ENCODE peak calls at places on chromosomes 7 and 10, in five cellular contexts. X, L, Y, T and H are unnamed samples.

GRCh38 chr7:107972986-107973385 is 30.0 kb downstream of the LAMB1 start:
- DNase-seq in T (no peak), L (no peak), Y (no peak), X (no peak), H (no peak)

GRCh38 chr7:128030999-128031681 is at the start of gene LRRC4:
- DNase-seq in T (no peak), L (no peak), Y (no peak), X (no peak), H (no peak)

GRCh38 chr7:80244206-80244956 is 109.8 kb downstream of the GNAI1 start:
- DNase-seq in L (no peak), X (no peak), Y (no peak), T (no peak), H (no peak)

GRCh38 chr10:90447836-90448235 is 410.0 kb downstream of the HTR7 start:
- DNase-seq in Y (no peak), T (no peak), X (no peak), L (no peak), H (no peak)

GRCh38 chr10:122815458-122815857 is 30.2 kb downstream of the CUZD1 start:
- DNase-seq in Y (no peak), T (no peak), L (no peak), X (no peak), H (no peak)

GRCh38 chr7:13467111-13467547 is 522.3 kb downstream of the ETV1 start:
- DNase-seq in X (no peak), Y (no peak), T (no peak), L (no peak), H (no peak)

GRCh38 chr10:93437946-93438795 is 44.0 kb downstream of the MYOF start:
- DNase-seq in X (no peak), T (no peak), Y (no peak), L (no peak), H (peak)

GRCh38 chr10:63236113-63236935 is 103.2 kb downstream of the NRBF2 start:
- DNase-seq in Y (peak), X (peak), L (peak), T (no peak), H (no peak)

GRCh38 chr10:22593644-22594043 is 120.7 kb downstream of the PIP4K2A start:
- DNase-seq in X (no peak), L (no peak), Y (no peak), T (no peak), H (no peak)

GRCh38 chr10:624312-624604 is 65.2 kb downstream of the DIP2C start:
- DNase-seq in L (no peak), T (no peak), X (no peak), Y (no peak), H (no peak)

GRCh38 chr7:52091101-52091500 is 774.5 kb upstream of the COBL start:
- DNase-seq in T (no peak), Y (no peak), L (no peak), X (no peak), H (no peak)

GRCh38 chr10:12364559-12364958 is 15.2 kb downstream of the CAMK1D start:
- DNase-seq in Y (no peak), L (no peak), X (no peak), T (no peak), H (no peak)

GRCh38 chr7:84705701-84706100 is 481.2 kb downstream of the SEMA3D start:
- DNase-seq in L (no peak), T (no peak), X (no peak), Y (no peak), H (no peak)

DNA sequence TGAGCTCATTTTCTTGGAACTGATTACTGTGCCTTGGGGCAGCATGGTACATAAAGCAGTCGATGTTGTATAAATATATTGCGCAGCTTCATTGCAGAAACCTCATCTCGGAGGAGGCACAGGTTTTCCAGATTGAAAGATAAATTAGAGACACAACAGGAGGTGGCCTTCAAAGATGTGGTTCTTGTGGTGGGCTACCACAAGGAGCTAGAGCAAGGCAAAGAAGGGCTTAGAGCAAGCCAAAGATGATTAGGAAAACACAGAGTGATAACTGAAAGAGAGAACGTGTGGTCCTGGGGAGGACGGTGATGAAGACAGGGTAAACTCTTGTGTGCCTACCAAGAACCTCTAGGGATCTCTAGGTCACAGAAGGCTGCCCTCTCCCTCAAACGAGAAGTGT is 169.2 kb upstream of the TNS3 start:
- DNase-seq in T (no peak), X (no peak), L (no peak), Y (no peak), H (peak)
- TF ChIP-seq SP1 in T (no peak), X (no peak), L (no peak), Y (no peak), H (no peak)

GRCh38 chr10:128209862-128210214 is 83.6 kb upstream of the MKI67 start:
- DNase-seq in T (no peak), X (no peak), L (no peak), Y (no peak), H (no peak)

GRCh38 chr10:128211953-128212727 is 85.9 kb upstream of the MKI67 start:
- DNase-seq in L (peak), X (peak), T (peak), Y (peak), H (peak)

GRCh38 chr10:128206676-128207075 is 80.5 kb upstream of the MKI67 start:
- DNase-seq in Y (no peak), T (no peak), X (no peak), L (no peak), H (no peak)

GRCh38 chr10:128211064-128211504 is 84.9 kb upstream of the MKI67 start:
- DNase-seq in T (no peak), X (no peak), Y (no peak), L (no peak), H (peak)

GRCh38 chr10:128210215-128211063 is 84.2 kb upstream of the MKI67 start:
- DNase-seq in T (no peak), X (peak), L (peak), Y (peak), H (no peak)
- H3K9ac ChIP-seq in T (no peak), X (peak), L (no peak), Y (peak), H (no peak)

GRCh38 chr7:157507987-157508386 is 171.2 kb downstream of the DNAJB6 start:
- DNase-seq in Y (no peak), T (no peak), L (no peak), X (no peak), H (no peak)
- TF ChIP-seq SP1 in Y (no peak), T (no peak), L (no peak), X (no peak), H (no peak)

DNA sequence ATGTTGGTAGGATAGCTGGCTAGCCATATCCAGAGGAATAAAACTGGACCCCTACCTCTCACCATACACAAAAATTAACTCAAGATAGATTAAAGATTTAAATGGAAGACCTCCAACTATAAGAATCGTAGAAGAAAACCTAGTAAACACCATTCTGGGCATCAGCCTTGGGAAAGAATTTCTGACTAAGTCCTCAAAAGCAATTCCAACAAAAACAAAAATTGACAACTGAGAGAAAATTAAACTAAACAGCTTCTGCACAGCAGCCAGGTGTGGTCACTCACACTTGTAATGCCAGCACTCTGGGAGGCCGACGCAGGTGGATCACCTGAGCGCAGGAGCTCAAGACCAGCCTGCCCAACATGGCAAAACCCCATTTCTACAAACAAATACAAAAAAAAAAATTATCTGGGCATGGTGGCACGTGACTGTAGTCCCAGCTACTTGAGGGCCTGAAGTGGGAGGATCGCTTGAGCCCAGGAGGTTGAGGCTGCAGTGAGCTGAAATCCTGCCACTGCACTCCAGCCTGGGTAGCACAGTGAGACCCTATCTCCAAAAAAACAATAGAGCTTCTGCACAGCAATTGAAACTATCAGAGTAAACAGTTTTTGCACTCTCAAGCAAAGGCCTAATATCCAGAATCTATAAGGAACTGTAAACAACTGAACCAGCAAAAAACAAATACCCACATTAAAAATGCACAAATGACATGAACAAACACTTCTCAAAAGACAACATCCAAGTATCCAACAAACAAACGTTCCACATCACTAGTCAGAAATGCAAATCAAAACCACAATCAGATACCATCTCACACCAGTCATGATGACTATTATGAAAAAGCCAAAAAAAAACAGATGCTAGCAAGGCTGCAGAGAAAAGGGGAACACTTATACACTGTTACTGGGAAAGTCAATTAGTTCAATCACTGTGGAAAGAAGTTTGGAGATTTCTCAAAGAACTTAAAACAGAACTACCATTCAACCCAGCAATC is 4.8 kb downstream of the CRPPA start:
- DNase-seq in L (no peak), X (no peak), Y (no peak), T (no peak), H (no peak)
- H3K9ac ChIP-seq in L (no peak), X (no peak), Y (no peak), T (no peak), H (no peak)

GRCh38 chr10:48253970-48254657 is 20.4 kb downstream of the FRMPD2 start:
- DNase-seq in L (no peak), X (no peak), Y (no peak), T (no peak), H (no peak)
- TF ChIP-seq SP1 in L (no peak), X (peak), Y (no peak), T (no peak), H (no peak)

DNA sequence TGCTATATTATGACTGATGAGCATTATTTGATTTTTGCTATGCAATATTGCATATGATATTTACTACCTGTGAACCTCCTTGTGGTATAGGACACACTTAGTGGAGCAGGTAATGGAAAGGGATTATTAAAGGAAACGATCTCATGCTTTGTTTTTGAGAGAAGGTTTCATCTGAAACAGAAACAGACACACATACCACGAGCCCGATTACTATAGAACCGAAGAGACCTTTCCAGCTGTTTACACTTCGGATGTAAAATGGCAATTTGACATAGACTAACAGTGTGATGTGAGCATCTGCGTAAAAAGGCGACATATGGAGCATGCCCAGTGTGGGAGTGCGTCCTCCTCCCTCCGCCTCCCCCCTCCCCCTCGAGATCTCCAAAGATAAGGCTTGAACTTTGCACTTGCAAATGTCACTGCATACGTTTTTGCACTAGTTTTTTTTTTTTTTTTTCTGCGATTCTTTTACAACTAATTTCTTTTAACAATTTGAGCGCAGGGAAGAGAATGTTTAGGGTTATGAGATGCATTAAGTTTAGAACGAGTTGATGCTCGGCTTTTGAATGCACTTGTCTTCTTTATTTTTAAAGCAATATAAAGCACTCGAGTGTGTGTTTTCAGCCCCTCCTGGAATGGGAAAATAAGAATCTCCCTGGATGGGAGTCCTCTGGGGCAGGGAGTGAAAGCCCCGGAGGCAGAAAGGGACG is 251.0 kb downstream of the NSUN6 start:
- DNase-seq in X (no peak), Y (peak), L (peak), T (peak), H (no peak)
- H3K9ac ChIP-seq in X (no peak), Y (no peak), L (no peak), T (no peak), H (no peak)

DNA sequence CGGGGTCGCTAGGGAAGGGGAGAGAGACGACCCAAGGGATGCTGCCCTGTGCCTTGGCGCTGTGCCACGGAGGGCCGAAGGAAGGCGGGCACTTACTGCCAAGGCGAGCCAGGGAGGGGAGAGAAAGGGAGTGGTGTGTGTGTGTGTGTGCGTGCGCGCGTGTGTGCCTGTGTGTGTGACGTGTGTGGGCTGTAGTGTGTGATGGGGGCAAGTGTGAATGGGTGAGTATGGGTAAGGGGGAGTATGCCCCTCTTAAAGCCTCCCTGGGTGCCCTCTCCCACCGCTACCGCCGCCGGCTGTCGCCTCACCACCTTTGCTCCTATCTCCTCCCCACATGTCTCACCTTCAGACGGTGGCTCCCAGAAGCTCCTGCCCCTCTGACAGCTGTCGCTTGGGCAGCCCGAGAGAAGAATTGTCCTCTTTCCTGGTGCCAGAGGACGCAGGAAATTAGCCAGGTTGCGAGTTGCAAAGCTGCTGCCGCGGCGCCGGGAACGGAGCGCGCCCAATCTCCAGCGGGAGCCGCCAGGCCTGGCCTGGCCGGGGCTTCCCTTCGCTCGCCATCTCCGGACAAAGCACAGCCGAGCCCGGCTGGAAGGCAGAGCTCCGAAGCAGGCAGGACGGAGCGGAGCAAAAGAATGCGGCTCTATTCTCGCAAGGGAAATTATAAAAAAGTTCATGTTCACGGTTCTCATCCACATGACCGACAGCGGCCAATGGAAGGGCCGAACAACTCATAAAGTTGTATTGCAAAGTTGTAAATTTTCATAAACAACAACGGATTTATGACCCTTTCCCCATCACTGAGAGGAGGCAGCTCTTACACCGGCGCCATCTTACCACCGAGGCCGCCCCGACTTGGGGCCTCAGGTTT is at the start of gene HOXA3:
- DNase-seq in T (no peak), X (no peak), Y (no peak), L (no peak), H (no peak)
- TF ChIP-seq SP1 in T (no peak), X (no peak), Y (no peak), L (no peak), H (no peak)

GRCh38 chr10:94622666-94623205 is 60.8 kb upstream of the CYP2C18 start:
- DNase-seq in T (no peak), L (no peak), X (no peak), Y (no peak), H (no peak)

GRCh38 chr10:94627511-94627910 is 56.0 kb upstream of the CYP2C18 start:
- DNase-seq in T (no peak), X (no peak), Y (no peak), L (no peak), H (no peak)

GRCh38 chr10:94626476-94626875 is 57.1 kb upstream of the CYP2C18 start:
- DNase-seq in T (no peak), L (no peak), Y (no peak), X (no peak), H (no peak)

GRCh38 chr10:94623572-94623971 is 60.0 kb upstream of the CYP2C18 start:
- DNase-seq in L (no peak), Y (no peak), X (no peak), T (no peak), H (peak)
- H3K9ac ChIP-seq in L (no peak), Y (no peak), X (no peak), T (no peak), H (no peak)

GRCh38 chr7:34207810-34208209 is 302.5 kb downstream of the BMPER start:
- DNase-seq in Y (no peak), L (no peak), T (no peak), X (no peak), H (no peak)

GRCh38 chr7:34211003-34211402 is 305.7 kb downstream of the BMPER start:
- DNase-seq in L (no peak), X (no peak), T (no peak), Y (no peak), H (no peak)

DNA sequence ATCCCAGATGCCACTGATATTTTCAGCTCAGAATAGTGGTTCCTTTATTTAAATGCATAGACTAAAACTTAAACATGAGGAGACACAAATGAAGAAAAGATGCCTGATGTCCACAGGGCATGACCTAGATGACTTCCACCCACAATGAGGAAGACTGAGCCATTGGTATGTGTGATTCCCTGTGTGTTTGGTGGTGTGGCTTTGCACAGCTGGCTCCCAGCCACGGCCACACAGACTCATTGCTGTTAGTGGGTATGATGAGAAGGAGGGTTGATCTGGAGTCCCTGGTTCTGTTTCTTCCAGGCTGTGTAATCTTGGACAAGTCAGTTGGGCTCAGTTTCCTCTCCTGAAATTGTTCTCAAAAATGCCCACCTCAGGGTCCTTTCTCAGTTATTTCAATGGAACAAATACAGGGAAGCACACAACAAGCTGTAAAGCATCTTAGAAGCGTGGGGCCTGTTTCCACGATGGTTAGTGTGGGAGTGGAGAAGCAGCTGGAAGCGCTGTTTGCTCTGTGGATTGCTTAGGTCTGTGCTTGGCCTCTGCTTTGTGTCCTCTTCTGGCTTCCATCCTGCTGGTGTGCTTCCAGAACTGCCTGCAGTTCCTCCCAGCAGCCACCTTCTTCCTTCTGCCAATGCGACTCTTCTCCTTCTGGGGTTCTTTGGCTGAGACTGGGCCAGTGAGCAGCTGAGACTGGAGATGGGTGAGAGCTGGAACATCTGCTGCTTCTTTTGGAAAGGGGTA is 303.7 kb downstream of the BMPER start:
- DNase-seq in Y (no peak), T (no peak), X (no peak), L (no peak), H (no peak)
- TF ChIP-seq SP1 in Y (no peak), T (no peak), X (no peak), L (no peak), H (no peak)